ENCODE peak calls at places on chromosomes 1 and 21, in ten cellular contexts. One of them, this sample, is unnamed.

GRCh38 chr21:36120304-36120902 is 14.5 kb upstream of the CBR3 start:
- DNase-seq in effector CD4-positive, alpha-beta T cell: no peak
- DNase-seq in posterior cingulate gyrus: no peak
- DNase-seq in putamen: no peak
- DNase-seq in amygdala: no peak
- DNase-seq in activated T-cell treated with anti-CD3 and anti-CD28 coated beads, Interleukin-2, amount 50 U/mL, for 72 hours: no peak
- DNase-seq in fibroblast of pulmonary artery: no peak
- DNase-seq in GM19239: no peak
- DNase-seq in stimulated activated CD4-positive, alpha-beta T cell treated with anti-CD3 and anti-CD28 coated beads, TNF-alpha, amount 100 ng/mL, for 48 hours: no peak
- DNase-seq in heart left ventricle: peak; percentile 57
- DNase-seq in this sample: no peak

GRCh38 chr21:27954806-27955205 is 987.9 kb upstream of the ADAMTS5 start:
- DNase-seq in effector CD4-positive, alpha-beta T cell: no peak
- DNase-seq in posterior cingulate gyrus: no peak
- DNase-seq in putamen: no peak
- DNase-seq in amygdala: no peak
- DNase-seq in activated T-cell treated with anti-CD3 and anti-CD28 coated beads, Interleukin-2, amount 50 U/mL, for 72 hours: no peak
- DNase-seq in fibroblast of pulmonary artery: no peak
- DNase-seq in GM19239: no peak
- DNase-seq in stimulated activated CD4-positive, alpha-beta T cell treated with anti-CD3 and anti-CD28 coated beads, TNF-alpha, amount 100 ng/mL, for 48 hours: no peak
- DNase-seq in heart left ventricle: no peak
- DNase-seq in this sample: no peak

GRCh38 chr1:160768295-160768657 is 27.7 kb upstream of the LY9 start:
- DNase-seq in effector CD4-positive, alpha-beta T cell: peak; percentile 73
- DNase-seq in posterior cingulate gyrus: no peak
- DNase-seq in putamen: no peak
- DNase-seq in amygdala: no peak
- DNase-seq in activated T-cell treated with anti-CD3 and anti-CD28 coated beads, Interleukin-2, amount 50 U/mL, for 72 hours: peak; percentile 84
- DNase-seq in fibroblast of pulmonary artery: peak; percentile 30
- DNase-seq in GM19239: peak; percentile 51
- DNase-seq in stimulated activated CD4-positive, alpha-beta T cell treated with anti-CD3 and anti-CD28 coated beads, TNF-alpha, amount 100 ng/mL, for 48 hours: peak; percentile 67
- DNase-seq in heart left ventricle: peak; percentile 36
- DNase-seq in this sample: peak; percentile 93

GRCh38 chr1:235908742-235909520 is 42.2 kb upstream of the LYST start:
- DNase-seq in effector CD4-positive, alpha-beta T cell: no peak
- DNase-seq in posterior cingulate gyrus: no peak
- DNase-seq in putamen: no peak
- DNase-seq in amygdala: peak; percentile 34
- DNase-seq in activated T-cell treated with anti-CD3 and anti-CD28 coated beads, Interleukin-2, amount 50 U/mL, for 72 hours: no peak
- DNase-seq in fibroblast of pulmonary artery: peak; percentile 72
- DNase-seq in GM19239: no peak
- DNase-seq in stimulated activated CD4-positive, alpha-beta T cell treated with anti-CD3 and anti-CD28 coated beads, TNF-alpha, amount 100 ng/mL, for 48 hours: no peak
- DNase-seq in heart left ventricle: no peak
- DNase-seq in this sample: no peak

GRCh38 chr1:41479000-41479807 is 5.3 kb downstream of the EDN2 start:
- DNase-seq in effector CD4-positive, alpha-beta T cell: no peak
- DNase-seq in posterior cingulate gyrus: no peak
- DNase-seq in putamen: peak; percentile 42
- DNase-seq in amygdala: no peak
- DNase-seq in activated T-cell treated with anti-CD3 and anti-CD28 coated beads, Interleukin-2, amount 50 U/mL, for 72 hours: no peak
- DNase-seq in fibroblast of pulmonary artery: peak; percentile 85
- DNase-seq in GM19239: no peak
- DNase-seq in stimulated activated CD4-positive, alpha-beta T cell treated with anti-CD3 and anti-CD28 coated beads, TNF-alpha, amount 100 ng/mL, for 48 hours: no peak
- DNase-seq in heart left ventricle: peak; percentile 79
- DNase-seq in this sample: no peak

GRCh38 chr1:205449254-205449749 is 6.5 kb downstream of the BLACAT1 start:
- DNase-seq in effector CD4-positive, alpha-beta T cell: no peak
- DNase-seq in posterior cingulate gyrus: no peak
- DNase-seq in putamen: no peak
- DNase-seq in amygdala: no peak
- DNase-seq in activated T-cell treated with anti-CD3 and anti-CD28 coated beads, Interleukin-2, amount 50 U/mL, for 72 hours: no peak
- DNase-seq in fibroblast of pulmonary artery: no peak
- DNase-seq in GM19239: no peak
- DNase-seq in stimulated activated CD4-positive, alpha-beta T cell treated with anti-CD3 and anti-CD28 coated beads, TNF-alpha, amount 100 ng/mL, for 48 hours: no peak
- DNase-seq in heart left ventricle: no peak
- DNase-seq in this sample: no peak

GRCh38 chr1:76901158-76901767 is 34.0 kb downstream of the ST6GALNAC5 start:
- DNase-seq in effector CD4-positive, alpha-beta T cell: peak; percentile 3
- DNase-seq in posterior cingulate gyrus: no peak
- DNase-seq in putamen: no peak
- DNase-seq in amygdala: no peak
- DNase-seq in activated T-cell treated with anti-CD3 and anti-CD28 coated beads, Interleukin-2, amount 50 U/mL, for 72 hours: peak; percentile 46
- DNase-seq in fibroblast of pulmonary artery: peak; percentile 68
- DNase-seq in GM19239: peak; percentile 30
- DNase-seq in stimulated activated CD4-positive, alpha-beta T cell treated with anti-CD3 and anti-CD28 coated beads, TNF-alpha, amount 100 ng/mL, for 48 hours: peak; percentile 11
- DNase-seq in heart left ventricle: no peak
- DNase-seq in this sample: peak; percentile 50

GRCh38 chr1:65846911-65847310 is 54.2 kb downstream of the PDE4B start:
- DNase-seq in effector CD4-positive, alpha-beta T cell: no peak
- DNase-seq in posterior cingulate gyrus: no peak
- DNase-seq in putamen: no peak
- DNase-seq in amygdala: no peak
- DNase-seq in activated T-cell treated with anti-CD3 and anti-CD28 coated beads, Interleukin-2, amount 50 U/mL, for 72 hours: no peak
- DNase-seq in fibroblast of pulmonary artery: peak; percentile 29
- DNase-seq in GM19239: no peak
- DNase-seq in stimulated activated CD4-positive, alpha-beta T cell treated with anti-CD3 and anti-CD28 coated beads, TNF-alpha, amount 100 ng/mL, for 48 hours: no peak
- DNase-seq in heart left ventricle: no peak
- DNase-seq in this sample: no peak

GRCh38 chr1:228083871-228084278 is 1.4 kb downstream of the ARF1 start:
- DNase-seq in effector CD4-positive, alpha-beta T cell: no peak
- DNase-seq in posterior cingulate gyrus: no peak
- DNase-seq in putamen: no peak
- DNase-seq in amygdala: peak; percentile 19
- DNase-seq in activated T-cell treated with anti-CD3 and anti-CD28 coated beads, Interleukin-2, amount 50 U/mL, for 72 hours: no peak
- DNase-seq in fibroblast of pulmonary artery: peak; percentile 43
- DNase-seq in GM19239: no peak
- DNase-seq in stimulated activated CD4-positive, alpha-beta T cell treated with anti-CD3 and anti-CD28 coated beads, TNF-alpha, amount 100 ng/mL, for 48 hours: no peak
- DNase-seq in heart left ventricle: peak; percentile 45
- DNase-seq in this sample: no peak

GRCh38 chr1:230022666-230023380 is 44.2 kb upstream of the GALNT2 start:
- DNase-seq in effector CD4-positive, alpha-beta T cell: no peak
- DNase-seq in posterior cingulate gyrus: no peak
- DNase-seq in putamen: no peak
- DNase-seq in amygdala: no peak
- DNase-seq in activated T-cell treated with anti-CD3 and anti-CD28 coated beads, Interleukin-2, amount 50 U/mL, for 72 hours: no peak
- DNase-seq in fibroblast of pulmonary artery: no peak
- DNase-seq in GM19239: no peak
- DNase-seq in stimulated activated CD4-positive, alpha-beta T cell treated with anti-CD3 and anti-CD28 coated beads, TNF-alpha, amount 100 ng/mL, for 48 hours: no peak
- DNase-seq in heart left ventricle: no peak
- DNase-seq in this sample: no peak

GRCh38 chr1:191206808-191207207 is 729.1 kb upstream of the BRINP3 start:
- DNase-seq in effector CD4-positive, alpha-beta T cell: no peak
- DNase-seq in posterior cingulate gyrus: no peak
- DNase-seq in putamen: no peak
- DNase-seq in amygdala: no peak
- DNase-seq in activated T-cell treated with anti-CD3 and anti-CD28 coated beads, Interleukin-2, amount 50 U/mL, for 72 hours: no peak
- DNase-seq in fibroblast of pulmonary artery: peak; percentile 28
- DNase-seq in GM19239: no peak
- DNase-seq in stimulated activated CD4-positive, alpha-beta T cell treated with anti-CD3 and anti-CD28 coated beads, TNF-alpha, amount 100 ng/mL, for 48 hours: no peak
- DNase-seq in heart left ventricle: no peak
- DNase-seq in this sample: no peak